ENCODE peak calls at places on chromosome 21, in five cellular contexts. One of them, this sample, is unnamed.

GRCh38 chr21:21096956-21097355 is 98.7 kb downstream of the NCAM2 start:
- DNase-seq in mesenchymal stem cell: no peak
- DNase-seq in H1: no peak
- DNase-seq in neuronal stem cell: no peak
- DNase-seq in trophoblast cell: no peak
- DNase-seq in this sample: no peak

GRCh38 chr21:30996728-30997127 is 41.5 kb downstream of the KRTAP19-8 start:
- DNase-seq in mesenchymal stem cell: no peak
- DNase-seq in trophoblast cell: peak
- DNase-seq in neuronal stem cell: no peak
- DNase-seq in H1: no peak
- DNase-seq in this sample: no peak

GRCh38 chr21:31730687-31731111 is 1.2 kb downstream of the SCAF4 start:
- DNase-seq in trophoblast cell: no peak
- DNase-seq in H1: peak
- DNase-seq in neuronal stem cell: peak
- DNase-seq in mesenchymal stem cell: peak
- DNase-seq in this sample: peak

GRCh38 chr21:42865361-42866160 is 13.8 kb downstream of the WDR4 start:
- DNase-seq in H1: no peak
- DNase-seq in trophoblast cell: no peak
- DNase-seq in mesenchymal stem cell: no peak
- DNase-seq in neuronal stem cell: no peak
- DNase-seq in this sample: no peak

GRCh38 chr21:33662046-33662445 is 19.7 kb downstream of the ITSN1 start:
- DNase-seq in mesenchymal stem cell: no peak
- DNase-seq in neuronal stem cell: no peak
- DNase-seq in trophoblast cell: peak
- DNase-seq in H1: no peak
- DNase-seq in this sample: no peak

GRCh38 chr21:39911286-39911685 is 44.0 kb downstream of the PCP4 start:
- DNase-seq in trophoblast cell: peak
- DNase-seq in mesenchymal stem cell: no peak
- DNase-seq in H1: no peak
- DNase-seq in neuronal stem cell: no peak
- DNase-seq in this sample: no peak

GRCh38 chr21:44900559-44901251 is 20.0 kb downstream of the ITGB2 start:
- DNase-seq in mesenchymal stem cell: no peak
- DNase-seq in H1: no peak
- DNase-seq in trophoblast cell: no peak
- DNase-seq in neuronal stem cell: no peak
- DNase-seq in this sample: no peak

GRCh38 chr21:38272215-38272614 is 15.4 kb downstream of the KCNJ15 start:
- DNase-seq in mesenchymal stem cell: no peak
- DNase-seq in neuronal stem cell: no peak
- DNase-seq in trophoblast cell: no peak
- DNase-seq in H1: no peak
- DNase-seq in this sample: no peak

GRCh38 chr21:19607983-19608668 is 1204.5 kb upstream of the TMPRSS15 start:
- DNase-seq in trophoblast cell: peak
- DNase-seq in mesenchymal stem cell: peak
- DNase-seq in H1: no peak
- DNase-seq in neuronal stem cell: no peak
- DNase-seq in this sample: no peak

GRCh38 chr21:44865561-44866280 is 7.8 kb downstream of the PTTG1IP start:
- DNase-seq in neuronal stem cell: no peak
- DNase-seq in trophoblast cell: no peak
- DNase-seq in H1: no peak
- DNase-seq in mesenchymal stem cell: no peak
- DNase-seq in this sample: no peak

GRCh38 chr21:45102391-45102932 is 28.1 kb downstream of the ADARB1 start:
- DNase-seq in mesenchymal stem cell: peak
- DNase-seq in trophoblast cell: peak
- DNase-seq in H1: no peak
- DNase-seq in neuronal stem cell: no peak
- DNase-seq in this sample: no peak

GRCh38 chr21:25871566-25871965 is 136.8 kb downstream of the GABPA start:
- DNase-seq in neuronal stem cell: no peak
- DNase-seq in trophoblast cell: no peak
- DNase-seq in H1: peak
- DNase-seq in mesenchymal stem cell: no peak
- DNase-seq in this sample: peak

GRCh38 chr21:33817663-33818433 is 97.8 kb downstream of the ATP5PO start:
- DNase-seq in H1: no peak
- DNase-seq in trophoblast cell: no peak
- DNase-seq in neuronal stem cell: no peak
- DNase-seq in mesenchymal stem cell: no peak
- DNase-seq in this sample: no peak

GRCh38 chr21:36735724-36736310 is 36.9 kb downstream of the SIM2 start:
- DNase-seq in trophoblast cell: no peak
- DNase-seq in H1: no peak
- DNase-seq in neuronal stem cell: no peak
- DNase-seq in mesenchymal stem cell: no peak
- DNase-seq in this sample: no peak

GRCh38 chr21:38500073-38500472 is 1.8 kb upstream of the ERG start:
- DNase-seq in mesenchymal stem cell: no peak
- DNase-seq in neuronal stem cell: no peak
- DNase-seq in trophoblast cell: no peak
- DNase-seq in H1: no peak
- DNase-seq in this sample: no peak

GRCh38 chr21:8992731-8993174 is 1528.6 kb upstream of the TPTE start:
- DNase-seq in mesenchymal stem cell: no peak
- DNase-seq in trophoblast cell: no peak
- DNase-seq in H1: no peak
- DNase-seq in neuronal stem cell: no peak
- DNase-seq in this sample: peak

GRCh38 chr21:45041351-45041805 is 33.0 kb upstream of the ADARB1 start:
- DNase-seq in neuronal stem cell: no peak
- DNase-seq in mesenchymal stem cell: peak
- DNase-seq in trophoblast cell: peak
- DNase-seq in H1: no peak
- DNase-seq in this sample: no peak

GRCh38 chr21:35229290-35229689 is 180.2 kb upstream of the RUNX1 start:
- DNase-seq in neuronal stem cell: no peak
- DNase-seq in trophoblast cell: no peak
- DNase-seq in mesenchymal stem cell: peak
- DNase-seq in H1: no peak
- DNase-seq in this sample: no peak
- H3K23ac ChIP-seq in neuronal stem cell: no peak
- H3K23ac ChIP-seq in trophoblast cell: no peak
- H3K23ac ChIP-seq in mesenchymal stem cell: no peak
- H3K23ac ChIP-seq in H1: no peak
- H3K23ac ChIP-seq in this sample: no peak

GRCh38 chr21:26883768-26884167 is 38.6 kb upstream of the ADAMTS1 start:
- DNase-seq in neuronal stem cell: no peak
- DNase-seq in H1: no peak
- DNase-seq in mesenchymal stem cell: peak
- DNase-seq in trophoblast cell: no peak
- DNase-seq in this sample: no peak
- H2BK12ac ChIP-seq in neuronal stem cell: no peak
- H2BK12ac ChIP-seq in H1: no peak
- H2BK12ac ChIP-seq in mesenchymal stem cell: peak
- H2BK12ac ChIP-seq in trophoblast cell: no peak
- H2BK12ac ChIP-seq in this sample: no peak

GRCh38 chr21:29299906-29300546 is 1.3 kb downstream of the BACH1 start:
- DNase-seq in neuronal stem cell: peak
- DNase-seq in mesenchymal stem cell: peak
- DNase-seq in trophoblast cell: peak
- DNase-seq in H1: no peak
- DNase-seq in this sample: peak

GRCh38 chr21:29298348-29299045 is at the start of gene BACH1:
- DNase-seq in H1: peak
- DNase-seq in trophoblast cell: peak
- DNase-seq in mesenchymal stem cell: peak
- DNase-seq in neuronal stem cell: peak
- DNase-seq in this sample: peak

GRCh38 chr21:29299046-29299905 is 554 bp downstream of the BACH1 start:
- DNase-seq in neuronal stem cell: peak
- DNase-seq in H1: no peak
- DNase-seq in mesenchymal stem cell: peak
- DNase-seq in trophoblast cell: peak
- DNase-seq in this sample: no peak

GRCh38 chr21:29296452-29296851 is 2.3 kb upstream of the BACH1 start:
- DNase-seq in H1: no peak
- DNase-seq in neuronal stem cell: no peak
- DNase-seq in trophoblast cell: no peak
- DNase-seq in mesenchymal stem cell: no peak
- DNase-seq in this sample: no peak

DNA sequence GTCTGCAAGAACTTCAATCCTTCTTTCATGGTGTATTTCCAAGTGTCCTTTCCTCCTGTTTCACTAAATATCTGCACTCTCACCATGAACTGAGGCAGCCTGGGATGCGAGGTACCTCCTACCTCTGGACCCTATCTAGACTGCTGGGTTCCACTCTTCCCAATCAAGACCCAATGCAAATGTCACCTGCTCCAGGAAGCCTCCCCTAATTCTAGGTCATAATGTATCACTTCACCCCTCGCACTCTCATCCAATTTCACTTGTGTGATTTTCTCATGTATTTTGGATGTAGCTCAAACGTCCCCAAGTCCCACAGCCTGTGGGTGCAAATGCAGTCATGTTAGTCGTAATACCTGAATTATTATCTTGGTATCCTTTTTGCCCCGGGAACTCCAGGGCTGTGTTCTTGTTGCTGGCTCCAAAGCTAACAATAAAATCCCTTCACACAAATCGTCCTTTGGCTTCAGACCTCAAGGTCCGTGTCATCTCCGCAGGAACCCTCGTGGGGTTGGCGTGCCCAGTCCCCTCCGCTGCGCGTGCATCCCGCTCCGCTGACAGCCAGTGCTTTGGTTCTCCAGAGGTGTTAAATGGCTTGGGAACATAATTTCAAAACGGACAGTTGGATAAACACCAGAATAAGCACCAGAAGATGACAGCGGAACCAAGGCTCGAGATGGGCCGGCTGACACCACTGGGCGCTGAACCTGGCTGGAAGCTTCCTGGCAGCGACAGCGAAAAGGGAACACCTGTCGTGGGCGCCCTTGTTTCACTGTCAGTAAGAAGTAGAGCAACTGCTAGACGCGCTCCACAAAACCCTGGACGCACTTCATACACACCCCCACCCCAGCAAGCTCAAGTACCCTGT is 1.0 kb upstream of the BACH1 start:
- DNase-seq in neuronal stem cell: no peak
- DNase-seq in H1: no peak
- DNase-seq in trophoblast cell: no peak
- DNase-seq in mesenchymal stem cell: no peak
- DNase-seq in this sample: no peak
- H3K23ac ChIP-seq in neuronal stem cell: peak
- H3K23ac ChIP-seq in H1: no peak
- H3K23ac ChIP-seq in trophoblast cell: no peak
- H3K23ac ChIP-seq in mesenchymal stem cell: no peak
- H3K23ac ChIP-seq in this sample: no peak

DNA sequence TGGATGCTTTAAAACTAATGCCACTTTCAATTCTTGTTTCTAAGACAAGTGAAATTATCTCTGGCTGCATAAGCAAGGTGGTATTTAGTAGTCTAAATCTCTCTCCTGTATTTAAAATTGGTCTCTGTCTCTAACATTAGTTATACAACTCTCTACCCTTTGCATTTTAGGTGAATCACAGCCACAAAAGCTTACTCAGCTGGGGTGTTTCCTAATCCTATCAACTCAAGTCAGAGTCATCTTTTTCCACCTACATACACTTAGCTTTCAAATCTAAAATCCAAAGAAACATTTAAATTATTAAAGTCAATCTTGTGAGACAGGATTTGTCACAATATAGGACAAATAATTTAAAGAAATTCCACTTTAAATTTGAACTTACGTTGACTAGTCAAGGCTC is 255.1 kb upstream of the CXADR start:
- DNase-seq in H1: no peak
- DNase-seq in mesenchymal stem cell: no peak
- DNase-seq in neuronal stem cell: no peak
- DNase-seq in trophoblast cell: no peak
- DNase-seq in this sample: no peak
- H2BK12ac ChIP-seq in H1: no peak
- H2BK12ac ChIP-seq in mesenchymal stem cell: no peak
- H2BK12ac ChIP-seq in neuronal stem cell: no peak
- H2BK12ac ChIP-seq in trophoblast cell: no peak
- H2BK12ac ChIP-seq in this sample: no peak

This sample was measured in H9.